ENCODE peak calls at places on chromosome 17, in eight cellular contexts. One of them, this sample, is unnamed.

GRCh38 chr17:82338858-82339633 is 5.5 kb upstream of the SECTM1 start:
- DNase-seq in heart right ventricle: no peak
- DNase-seq in fibroblast of lung: peak; percentile 77
- DNase-seq in OCI-LY7: no peak
- DNase-seq in PC-3: peak; percentile 89
- DNase-seq in esophagus squamous epithelium: no peak
- DNase-seq in hepatocyte: peak; percentile 77
- DNase-seq in GM23248: peak; percentile 86
- DNase-seq in this sample: peak; percentile 43

GRCh38 chr17:12591336-12591735 is 74.4 kb upstream of the MYOCD start:
- DNase-seq in hepatocyte: no peak
- DNase-seq in OCI-LY7: no peak
- DNase-seq in esophagus squamous epithelium: no peak
- DNase-seq in PC-3: no peak
- DNase-seq in fibroblast of lung: no peak
- DNase-seq in GM23248: no peak
- DNase-seq in heart right ventricle: no peak
- DNase-seq in this sample: no peak

GRCh38 chr17:61485067-61485775 is 33.0 kb downstream of the TBX4 start:
- DNase-seq in hepatocyte: no peak
- DNase-seq in esophagus squamous epithelium: no peak
- DNase-seq in fibroblast of lung: peak; percentile 44
- DNase-seq in heart right ventricle: no peak
- DNase-seq in PC-3: peak; percentile 63
- DNase-seq in OCI-LY7: no peak
- DNase-seq in GM23248: peak; percentile 19
- DNase-seq in this sample: no peak

GRCh38 chr17:15216481-15216880 is 48.6 kb downstream of the PMP22 start:
- DNase-seq in heart right ventricle: no peak
- DNase-seq in esophagus squamous epithelium: no peak
- DNase-seq in GM23248: no peak
- DNase-seq in OCI-LY7: no peak
- DNase-seq in PC-3: no peak
- DNase-seq in fibroblast of lung: no peak
- DNase-seq in hepatocyte: no peak
- DNase-seq in this sample: no peak

GRCh38 chr17:40854175-40854814 is 12.7 kb downstream of the KRT12 start:
- DNase-seq in OCI-LY7: no peak
- DNase-seq in hepatocyte: peak; percentile 64
- DNase-seq in GM23248: peak; percentile 94
- DNase-seq in heart right ventricle: no peak
- DNase-seq in esophagus squamous epithelium: no peak
- DNase-seq in PC-3: peak; percentile 84
- DNase-seq in fibroblast of lung: peak; percentile 90
- DNase-seq in this sample: peak; percentile 10

GRCh38 chr17:48052956-48053757 is 5.0 kb downstream of the NFE2L1 start:
- DNase-seq in esophagus squamous epithelium: no peak
- DNase-seq in hepatocyte: peak; percentile 84
- DNase-seq in GM23248: peak; percentile 45
- DNase-seq in fibroblast of lung: no peak
- DNase-seq in heart right ventricle: peak; percentile 91
- DNase-seq in OCI-LY7: no peak
- DNase-seq in PC-3: no peak
- DNase-seq in this sample: no peak

GRCh38 chr17:22131740-22132139 is 439.4 kb downstream of the KCNJ18 start:
- DNase-seq in OCI-LY7: no peak
- DNase-seq in hepatocyte: no peak
- DNase-seq in esophagus squamous epithelium: no peak
- DNase-seq in PC-3: no peak
- DNase-seq in GM23248: no peak
- DNase-seq in fibroblast of lung: no peak
- DNase-seq in heart right ventricle: no peak
- DNase-seq in this sample: no peak

GRCh38 chr17:63622571-63623390 is 564 bp downstream of the MAP3K3 start:
- DNase-seq in GM23248: peak; percentile 83
- DNase-seq in hepatocyte: peak; percentile 81
- DNase-seq in esophagus squamous epithelium: peak; percentile 12
- DNase-seq in OCI-LY7: peak; percentile 55
- DNase-seq in fibroblast of lung: peak; percentile 63
- DNase-seq in PC-3: peak; percentile 58
- DNase-seq in heart right ventricle: peak; percentile 73
- DNase-seq in this sample: peak; percentile 77

GRCh38 chr17:5683241-5683640 is 98.9 kb upstream of the NLRP1 start:
- DNase-seq in heart right ventricle: no peak
- DNase-seq in fibroblast of lung: no peak
- DNase-seq in hepatocyte: no peak
- DNase-seq in PC-3: no peak
- DNase-seq in esophagus squamous epithelium: no peak
- DNase-seq in GM23248: no peak
- DNase-seq in OCI-LY7: no peak
- DNase-seq in this sample: no peak

GRCh38 chr17:16512011-16512410 is 20.0 kb upstream of the LRRC75A start:
- DNase-seq in heart right ventricle: no peak
- DNase-seq in PC-3: no peak
- DNase-seq in OCI-LY7: peak; percentile 42
- DNase-seq in fibroblast of lung: no peak
- DNase-seq in GM23248: no peak
- DNase-seq in esophagus squamous epithelium: no peak
- DNase-seq in hepatocyte: no peak
- DNase-seq in this sample: no peak

GRCh38 chr17:29469251-29469650 is 79.1 kb downstream of the TAOK1 start:
- DNase-seq in PC-3: no peak
- DNase-seq in hepatocyte: peak; percentile 11
- DNase-seq in GM23248: no peak
- DNase-seq in heart right ventricle: no peak
- DNase-seq in fibroblast of lung: no peak
- DNase-seq in OCI-LY7: no peak
- DNase-seq in esophagus squamous epithelium: no peak
- DNase-seq in this sample: peak; percentile 32

GRCh38 chr17:70184770-70185169 is 15.4 kb downstream of the KCNJ2 start:
- DNase-seq in GM23248: peak; percentile 86
- DNase-seq in OCI-LY7: no peak
- DNase-seq in fibroblast of lung: peak; percentile 68
- DNase-seq in esophagus squamous epithelium: no peak
- DNase-seq in hepatocyte: peak; percentile 34
- DNase-seq in PC-3: peak; percentile 88
- DNase-seq in heart right ventricle: no peak
- DNase-seq in this sample: no peak

GRCh38 chr17:8015957-8016631 is 13.7 kb downstream of the GUCY2D start:
- DNase-seq in GM23248: peak; percentile 34
- DNase-seq in OCI-LY7: no peak
- DNase-seq in heart right ventricle: no peak
- DNase-seq in hepatocyte: peak; percentile 76
- DNase-seq in esophagus squamous epithelium: no peak
- DNase-seq in fibroblast of lung: peak; percentile 15
- DNase-seq in PC-3: no peak
- DNase-seq in this sample: no peak

GRCh38 chr17:59391026-59391425 is 59.6 kb downstream of the YPEL2 start:
- DNase-seq in heart right ventricle: no peak
- DNase-seq in GM23248: no peak
- DNase-seq in hepatocyte: no peak
- DNase-seq in esophagus squamous epithelium: no peak
- DNase-seq in fibroblast of lung: no peak
- DNase-seq in PC-3: no peak
- DNase-seq in OCI-LY7: no peak
- DNase-seq in this sample: peak; percentile 44

GRCh38 chr17:81898029-81898866 is 3.8 kb upstream of the NPB start:
- DNase-seq in esophagus squamous epithelium: no peak
- DNase-seq in fibroblast of lung: peak; percentile 94
- DNase-seq in heart right ventricle: no peak
- DNase-seq in PC-3: peak; percentile 96
- DNase-seq in GM23248: peak; percentile 99
- DNase-seq in hepatocyte: no peak
- DNase-seq in OCI-LY7: no peak
- DNase-seq in this sample: peak; percentile 94

GRCh38 chr17:278055-279028 is 74.3 kb downstream of the RPH3AL start:
- DNase-seq in heart right ventricle: no peak
- DNase-seq in GM23248: no peak
- DNase-seq in fibroblast of lung: no peak
- DNase-seq in PC-3: no peak
- DNase-seq in esophagus squamous epithelium: no peak
- DNase-seq in OCI-LY7: no peak
- DNase-seq in hepatocyte: no peak
- DNase-seq in this sample: no peak

GRCh38 chr17:15475620-15476354 is 8.4 kb upstream of the CDRT4 start:
- DNase-seq in heart right ventricle: no peak
- DNase-seq in OCI-LY7: no peak
- DNase-seq in GM23248: peak; percentile 84
- DNase-seq in PC-3: no peak
- DNase-seq in fibroblast of lung: peak; percentile 74
- DNase-seq in esophagus squamous epithelium: no peak
- DNase-seq in hepatocyte: peak; percentile 23
- DNase-seq in this sample: peak; percentile 59

GRCh38 chr17:72603346-72604242 is 482.8 kb downstream of the SOX9 start:
- DNase-seq in OCI-LY7: no peak
- DNase-seq in fibroblast of lung: peak; percentile 96
- DNase-seq in hepatocyte: no peak
- DNase-seq in heart right ventricle: no peak
- DNase-seq in GM23248: peak; percentile 76
- DNase-seq in esophagus squamous epithelium: no peak
- DNase-seq in PC-3: no peak
- DNase-seq in this sample: no peak

DNA sequence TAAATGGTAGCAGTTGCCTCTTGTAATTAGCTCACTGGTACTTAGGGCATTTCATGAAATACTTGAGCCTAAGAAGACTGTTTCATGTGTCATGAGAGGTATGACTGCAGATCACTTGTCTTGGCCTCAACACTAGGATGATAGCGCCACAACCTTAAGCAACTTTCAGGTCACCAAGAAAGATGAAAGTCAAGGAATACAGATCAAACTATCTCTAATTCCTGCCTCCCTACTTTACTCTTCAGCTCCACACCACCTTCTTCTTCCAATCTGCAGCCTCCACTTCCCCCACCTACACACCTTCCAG is 28.1 kb downstream of the GNA13 start:
- DNase-seq in esophagus squamous epithelium: no peak
- DNase-seq in PC-3: no peak
- DNase-seq in heart right ventricle: no peak
- DNase-seq in GM23248: no peak
- DNase-seq in fibroblast of lung: no peak
- DNase-seq in hepatocyte: no peak
- DNase-seq in OCI-LY7: no peak
- DNase-seq in this sample: peak; percentile 21
- H3K4me3 ChIP-seq in esophagus squamous epithelium: no peak overlapping the region
- H3K4me3 ChIP-seq in PC-3: no peak overlapping the region
- H3K4me3 ChIP-seq in heart right ventricle: no peak overlapping the region
- H3K4me3 ChIP-seq in GM23248: no peak overlapping the region
- H3K4me3 ChIP-seq in fibroblast of lung: no peak overlapping the region
- H3K4me3 ChIP-seq in hepatocyte: no peak overlapping the region
- H3K4me3 ChIP-seq in OCI-LY7: peak overlapping the region; percentile 53
- H3K4me3 ChIP-seq in this sample: no peak overlapping the region

GRCh38 chr17:39197380-39198185 is at the start of gene CACNB1:
- DNase-seq in hepatocyte: peak; percentile 86
- DNase-seq in OCI-LY7: peak; percentile 82
- DNase-seq in esophagus squamous epithelium: no peak
- DNase-seq in heart right ventricle: peak; percentile 74
- DNase-seq in fibroblast of lung: peak; percentile 81
- DNase-seq in PC-3: peak; percentile 58
- DNase-seq in GM23248: peak; percentile 88
- DNase-seq in this sample: peak; percentile 61
- H3K27ac ChIP-seq in hepatocyte: peak within 1 kb of the TSS; percentile 55
- H3K27ac ChIP-seq in OCI-LY7: peak within 1 kb of the TSS; percentile 88
- H3K27ac ChIP-seq in esophagus squamous epithelium: peak within 1 kb of the TSS; percentile 81
- H3K27ac ChIP-seq in heart right ventricle: peak within 1 kb of the TSS; percentile 65
- H3K27ac ChIP-seq in fibroblast of lung: peak within 1 kb of the TSS; percentile 41
- H3K27ac ChIP-seq in PC-3: no peak within 1 kb of the TSS
- H3K27ac ChIP-seq in GM23248: peak within 1 kb of the TSS; percentile 21
- H3K27ac ChIP-seq in this sample: no peak within 1 kb of the TSS

GRCh38 chr17:1730004-1730344 is 5.5 kb downstream of the WDR81 start:
- DNase-seq in hepatocyte: no peak
- DNase-seq in OCI-LY7: no peak
- DNase-seq in esophagus squamous epithelium: no peak
- DNase-seq in fibroblast of lung: no peak
- DNase-seq in heart right ventricle: no peak
- DNase-seq in PC-3: no peak
- DNase-seq in GM23248: no peak
- DNase-seq in this sample: no peak
- H3K4me3 ChIP-seq in hepatocyte: no peak overlapping the region
- H3K4me3 ChIP-seq in OCI-LY7: no peak overlapping the region
- H3K4me3 ChIP-seq in esophagus squamous epithelium: no peak overlapping the region
- H3K4me3 ChIP-seq in fibroblast of lung: no peak overlapping the region
- H3K4me3 ChIP-seq in heart right ventricle: no peak overlapping the region
- H3K4me3 ChIP-seq in PC-3: no peak overlapping the region
- H3K4me3 ChIP-seq in GM23248: no peak overlapping the region
- H3K4me3 ChIP-seq in this sample: no peak overlapping the region

DNA sequence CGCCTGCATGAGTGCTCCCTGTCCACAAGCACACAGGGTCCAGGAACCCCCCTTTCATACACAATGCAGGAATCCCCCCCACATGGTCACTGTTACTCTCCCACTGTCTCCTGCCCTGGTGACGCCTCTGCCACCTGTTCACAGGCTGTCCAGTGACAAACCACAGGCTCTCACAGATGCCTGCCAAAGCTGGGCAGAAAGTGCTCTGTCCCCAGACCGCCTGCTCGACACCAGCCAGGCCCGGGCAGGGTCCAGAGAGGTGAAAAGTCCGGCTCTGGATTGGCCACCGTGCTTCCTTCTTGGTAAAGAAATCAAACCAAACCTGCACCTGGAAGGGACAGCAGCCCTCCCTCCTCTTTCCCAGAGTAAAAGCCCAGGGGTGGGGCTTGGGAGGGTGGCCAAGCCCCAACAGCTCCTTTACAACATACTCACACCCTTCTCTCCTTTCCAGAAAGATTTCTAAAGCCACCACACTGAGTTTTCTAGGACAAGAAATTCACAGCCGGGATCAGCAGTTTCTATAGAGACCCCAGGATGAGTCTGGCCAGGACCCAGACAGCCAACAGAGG is 6.2 kb downstream of the PCGF2 start:
- DNase-seq in OCI-LY7: no peak
- DNase-seq in fibroblast of lung: no peak
- DNase-seq in PC-3: no peak
- DNase-seq in esophagus squamous epithelium: no peak
- DNase-seq in heart right ventricle: peak; percentile 63
- DNase-seq in hepatocyte: peak; percentile 48
- DNase-seq in GM23248: peak; percentile 55
- DNase-seq in this sample: no peak
- H3K27ac ChIP-seq in OCI-LY7: peak overlapping the region; percentile 26
- H3K27ac ChIP-seq in fibroblast of lung: peak overlapping the region; percentile 83
- H3K27ac ChIP-seq in PC-3: no peak overlapping the region
- H3K27ac ChIP-seq in esophagus squamous epithelium: peak overlapping the region; percentile 77
- H3K27ac ChIP-seq in heart right ventricle: peak overlapping the region; percentile 70
- H3K27ac ChIP-seq in hepatocyte: peak overlapping the region; percentile 94
- H3K27ac ChIP-seq in GM23248: peak overlapping the region; percentile 79
- H3K27ac ChIP-seq in this sample: no peak overlapping the region

GRCh38 chr17:42673266-42673884 is 3.4 kb downstream of the PLEKHH3 start:
- DNase-seq in heart right ventricle: no peak
- DNase-seq in hepatocyte: no peak
- DNase-seq in fibroblast of lung: no peak
- DNase-seq in PC-3: no peak
- DNase-seq in GM23248: no peak
- DNase-seq in esophagus squamous epithelium: no peak
- DNase-seq in OCI-LY7: no peak
- DNase-seq in this sample: no peak
- H3K4me3 ChIP-seq in heart right ventricle: no peak overlapping the region
- H3K4me3 ChIP-seq in hepatocyte: no peak overlapping the region
- H3K4me3 ChIP-seq in fibroblast of lung: no peak overlapping the region
- H3K4me3 ChIP-seq in PC-3: no peak overlapping the region
- H3K4me3 ChIP-seq in GM23248: peak overlapping the region; percentile 87
- H3K4me3 ChIP-seq in esophagus squamous epithelium: peak overlapping the region; percentile 83
- H3K4me3 ChIP-seq in OCI-LY7: peak overlapping the region; percentile 82
- H3K4me3 ChIP-seq in this sample: no peak overlapping the region